ENCODE peak calls at places on chromosome 18, in five cellular contexts. B is AG10803, S is fibroblast of pulmonary artery, L is astrocyte of the spinal cord, O is HCT116. H is an unnamed sample.
A peak's percentile ranks its signal among the peaks of the same experiment; 100 is the strongest.

GRCh38 chr18:63365909-63366269 is 1.1 kb downstream of the KDSR start:
- DNase-seq in B (peak; percentile 12), S (peak; percentile 12), L (no peak), O (no peak), H (no peak)

GRCh38 chr18:45254683-45255082 is 360.6 kb upstream of the SLC14A2 start:
- DNase-seq in B (peak; percentile 87), S (no peak), L (no peak), O (no peak), H (no peak)

GRCh38 chr18:26908906-26909305 is 43.4 kb upstream of the AQP4 start:
- DNase-seq in B (no peak), S (no peak), L (no peak), O (no peak), H (no peak)

GRCh38 chr18:7158201-7158600 is 40.6 kb upstream of the LAMA1 start:
- DNase-seq in B (peak; percentile 47), S (peak; percentile 84), L (peak; percentile 52), O (no peak), H (no peak)

GRCh38 chr18:45993441-45993840 is 26.3 kb upstream of the EPG5 start:
- DNase-seq in B (peak; percentile 89), S (peak; percentile 77), L (peak; percentile 71), O (no peak), H (no peak)

GRCh38 chr18:35513181-35513932 is 15.6 kb upstream of the INO80C start:
- DNase-seq in B (peak; percentile 75), S (peak; percentile 84), L (peak; percentile 98), O (peak; percentile 54), H (no peak)

GRCh38 chr18:11886629-11887028 is 21.5 kb downstream of the MPPE1 start:
- DNase-seq in B (no peak), S (no peak), L (no peak), O (no peak), H (no peak)

GRCh38 chr18:5294618-5295230 is 802 bp downstream of the ZBTB14 start:
- DNase-seq in B (peak; percentile 57), S (peak; percentile 58), L (peak; percentile 61), O (no peak), H (peak; percentile 58)

GRCh38 chr18:48950536-48951447 is at the start of gene SMAD7:
- DNase-seq in B (no peak), S (peak; percentile 41), L (peak; percentile 58), O (no peak), H (no peak)

GRCh38 chr18:46756172-46756558 is 688 bp downstream of the ST8SIA5 start:
- DNase-seq in B (no peak), S (no peak), L (no peak), O (no peak), H (no peak)

GRCh38 chr18:48330016-48330991 is 78.9 kb downstream of the ZBTB7C start:
- DNase-seq in B (peak; percentile 65), S (peak; percentile 72), L (peak; percentile 90), O (peak; percentile 47), H (no peak)

GRCh38 chr18:7856099-7856498 is 289.0 kb downstream of the PTPRM start:
- DNase-seq in B (no peak), S (no peak), L (no peak), O (no peak), H (no peak)

GRCh38 chr18:26536664-26537063 is 11.7 kb downstream of the KCTD1 start:
- DNase-seq in B (no peak), S (no peak), L (no peak), O (no peak), H (no peak)

GRCh38 chr18:68564348-68564747 is 150.6 kb downstream of the TMX3 start:
- DNase-seq in B (no peak), S (no peak), L (no peak), O (no peak), H (no peak)

GRCh38 chr18:66819235-66819634 is 215.3 kb upstream of the CDH19 start:
- DNase-seq in B (no peak), S (no peak), L (no peak), O (no peak), H (no peak)

GRCh38 chr18:63817441-63818051 is 42.3 kb downstream of the SERPINB7 start:
- DNase-seq in B (peak; percentile 96), S (peak; percentile 43), L (peak; percentile 44), O (no peak), H (no peak)

GRCh38 chr18:28511421-28511821 is 334.5 kb upstream of the CDH2 start:
- DNase-seq in B (peak; percentile 22), S (peak; percentile 20), L (peak; percentile 35), O (no peak), H (no peak)

GRCh38 chr18:48072428-48073204 is 142.2 kb upstream of the SMAD2 start:
- DNase-seq in B (peak; percentile 24), S (no peak), L (no peak), O (no peak), H (no peak)

DNA sequence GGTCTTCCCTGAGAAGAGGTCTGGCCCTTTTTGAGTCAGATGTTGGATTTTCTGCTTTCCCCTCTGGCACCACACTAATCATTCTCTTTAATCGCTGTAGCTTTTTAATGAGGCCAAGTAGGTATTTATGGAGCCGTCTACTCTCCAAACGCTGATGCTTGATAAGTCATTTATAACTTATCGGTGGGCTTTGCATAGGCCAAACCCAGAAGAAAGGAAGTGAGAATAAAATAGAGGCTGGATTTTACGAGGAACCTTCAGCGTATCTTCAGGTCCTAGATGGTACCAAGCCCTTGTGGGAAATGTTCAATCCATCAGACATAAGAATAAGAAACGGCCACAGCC is 142.5 kb upstream of the CTAGE1 start:
- DNase-seq in B (no peak), S (no peak), L (no peak), O (no peak), H (no peak)
- TF ChIP-seq CTCF in B (no peak), S (no peak), L (no peak), O (no peak), H (no peak)

GRCh38 chr18:33751613-33752221 is 173.7 kb downstream of the ASXL3 start:
- DNase-seq in B (peak; percentile 30), S (peak; percentile 43), L (peak; percentile 36), O (no peak), H (no peak)
- TF ChIP-seq CTCF in B (peak; percentile 70), S (peak; percentile 64), L (peak; percentile 65), O (no peak), H (no peak)

DNA sequence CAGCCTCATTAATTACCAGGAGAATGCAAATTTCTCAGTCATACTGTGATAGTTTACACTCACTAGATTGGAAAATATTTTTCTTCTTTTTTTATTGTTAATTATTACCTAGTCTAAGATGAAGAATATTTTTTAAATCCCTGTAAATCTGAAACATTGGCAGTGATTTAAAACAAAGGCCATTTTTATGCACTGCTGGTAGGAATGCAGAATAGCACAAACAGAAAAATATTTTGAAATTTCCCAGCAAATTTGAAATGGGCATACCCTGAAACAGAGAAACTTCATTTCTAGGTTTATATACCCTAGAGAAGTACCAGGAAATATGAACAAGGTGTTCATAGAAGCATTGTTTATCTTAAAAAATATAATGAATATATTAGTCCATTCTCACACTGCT is 31.0 kb downstream of the DYNAP start:
- DNase-seq in B (no peak), S (no peak), L (no peak), O (no peak), H (no peak)
- TF ChIP-seq CTCF in B (peak; percentile 36), S (peak; percentile 29), L (peak; percentile 12), O (no peak), H (no peak)

GRCh38 chr18:51168960-51169662 is 28.4 kb downstream of the MEX3C start:
- DNase-seq in B (no peak), S (no peak), L (no peak), O (no peak), H (no peak)

GRCh38 chr18:51165296-51165695 is 32.2 kb downstream of the MEX3C start:
- DNase-seq in B (no peak), S (no peak), L (no peak), O (no peak), H (no peak)

GRCh38 chr18:51169731-51170130 is 27.8 kb downstream of the MEX3C start:
- DNase-seq in B (no peak), S (no peak), L (no peak), O (no peak), H (no peak)

GRCh38 chr18:51170689-51171088 is 26.8 kb downstream of the MEX3C start:
- DNase-seq in B (no peak), S (no peak), L (no peak), O (no peak), H (no peak)

GRCh38 chr18:51168031-51168742 is 29.3 kb downstream of the MEX3C start:
- DNase-seq in B (no peak), S (no peak), L (no peak), O (no peak), H (no peak)
- TF ChIP-seq CTCF in B (no peak), S (no peak), L (no peak), O (no peak), H (no peak)

GRCh38 chr18:77423468-77423867 is 173.8 kb downstream of the GALR1 start:
- DNase-seq in B (no peak), S (no peak), L (no peak), O (no peak), H (no peak)

DNA sequence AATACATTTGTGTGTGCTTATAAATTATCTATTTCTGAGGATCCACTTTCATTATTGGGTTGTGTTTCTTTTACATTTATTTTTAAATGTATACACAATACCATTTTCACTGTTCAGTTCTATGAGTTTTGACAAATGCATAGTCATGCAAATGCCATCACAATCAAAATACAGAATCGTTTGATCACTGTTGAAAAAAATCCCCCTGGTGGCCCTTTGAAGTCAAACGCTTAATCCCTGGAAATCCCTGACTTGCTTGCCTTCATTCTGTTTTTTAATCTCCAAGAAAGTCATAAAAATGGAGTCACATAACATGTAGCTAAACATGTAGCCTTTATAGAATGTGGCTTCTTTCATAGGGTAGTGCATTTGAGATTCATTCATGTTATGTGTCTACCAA is 173.3 kb downstream of the GALR1 start:
- DNase-seq in B (no peak), S (no peak), L (no peak), O (no peak), H (no peak)
- TF ChIP-seq CTCF in B (no peak), S (no peak), L (peak; percentile 1), O (no peak), H (no peak)

GRCh38 chr18:78430171-78430857 is 549.3 kb upstream of the SALL3 start:
- DNase-seq in B (no peak), S (no peak), L (no peak), O (no peak), H (no peak)

GRCh38 chr18:78436110-78436509 is 543.5 kb upstream of the SALL3 start:
- DNase-seq in B (no peak), S (no peak), L (no peak), O (no peak), H (no peak)

GRCh38 chr18:78429127-78430108 is 550.2 kb upstream of the SALL3 start:
- DNase-seq in B (no peak), S (no peak), L (no peak), O (no peak), H (no peak)

GRCh38 chr18:78427081-78427480 is 552.5 kb upstream of the SALL3 start:
- DNase-seq in B (no peak), S (no peak), L (no peak), O (no peak), H (no peak)

DNA sequence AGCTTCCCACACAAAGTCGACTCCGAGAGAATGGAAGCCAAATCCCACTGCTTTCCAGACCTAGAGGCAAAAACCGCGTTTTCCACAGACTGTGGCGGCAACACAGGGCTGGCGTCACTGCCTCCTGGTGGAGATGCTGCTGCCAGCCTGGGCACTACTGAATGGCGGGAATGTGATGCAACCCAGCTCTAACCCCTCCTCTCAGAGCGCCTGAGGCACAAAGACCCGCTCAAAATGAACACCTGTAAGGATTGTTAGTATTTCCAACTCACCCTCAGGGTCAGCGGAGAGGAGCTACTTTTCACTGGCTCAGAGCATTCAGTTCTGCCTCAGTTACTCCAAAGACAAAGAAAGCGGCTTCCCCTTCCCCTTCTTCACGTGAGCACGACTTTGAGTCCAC is 548.0 kb upstream of the SALL3 start:
- DNase-seq in B (no peak), S (no peak), L (no peak), O (no peak), H (no peak)
- TF ChIP-seq CTCF in B (no peak), S (no peak), L (no peak), O (no peak), H (no peak)

H was measured in activated B cell treated with CpG ODN at 0.5 μM for 24 hours.